ENCODE peak calls at places on chromosomes 7 and 10, in six cellular contexts. Q is brain microvascular endothelial cell, E is mucosa of descending colon, X is A549, M is fibroblast of pulmonary artery, L is OCI-LY7. I is an unnamed sample.

GRCh38 chr7:30321992-30322637 is 37.7 kb downstream of the ZNRF2 start:
- DNase-seq in Q (no peak), E (no peak), X (no peak), M (peak), L (peak), I (peak)

GRCh38 chr10:15521507-15521906 is 150.4 kb upstream of the FAM171A1 start:
- DNase-seq in Q (no peak), E (no peak), X (no peak), M (no peak), L (no peak), I (no peak)

GRCh38 chr7:151081170-151082101 is 827 bp upstream of the FASTK start:
- DNase-seq in Q (no peak), E (peak), X (peak), M (no peak), L (no peak), I (no peak)

GRCh38 chr10:49362596-49363260 is 33.2 kb downstream of the DRGX start:
- DNase-seq in Q (no peak), E (no peak), X (peak), M (no peak), L (peak), I (peak)

GRCh38 chr7:8260871-8261707 is 878 bp downstream of the ICA1 start:
- DNase-seq in Q (peak), E (peak), X (peak), M (no peak), L (no peak), I (no peak)

GRCh38 chr7:7498881-7499280 is 36.8 kb downstream of the COL28A1 start:
- DNase-seq in Q (no peak), E (no peak), X (no peak), M (no peak), L (no peak), I (no peak)

GRCh38 chr10:124984376-124984775 is 42.5 kb downstream of the ZRANB1 start:
- DNase-seq in Q (no peak), E (no peak), X (no peak), M (no peak), L (no peak), I (no peak)

GRCh38 chr10:28676968-28677888 is at the start of gene BAMBI:
- DNase-seq in Q (peak), E (peak), X (peak), M (peak), L (peak), I (peak)

GRCh38 chr10:90087197-90088007 is 386.0 kb downstream of the KIF20B start:
- DNase-seq in Q (peak), E (no peak), X (peak), M (peak), L (peak), I (peak)

GRCh38 chr7:106166651-106167342 is 54.7 kb upstream of the SYPL1 start:
- DNase-seq in Q (peak), E (no peak), X (peak), M (peak), L (peak), I (no peak)

GRCh38 chr10:119734396-119735332 is 8.8 kb downstream of the INPP5F start:
- DNase-seq in Q (no peak), E (no peak), X (no peak), M (peak), L (no peak), I (no peak)

GRCh38 chr7:136009488-136010079 is 32.4 kb upstream of the MTPN start:
- DNase-seq in Q (peak), E (no peak), X (peak), M (peak), L (peak), I (no peak)

GRCh38 chr7:15015545-15016314 is 113.2 kb upstream of the DGKB start:
- DNase-seq in Q (peak), E (peak), X (peak), M (peak), L (peak), I (peak)

GRCh38 chr7:140904081-140904480 is 20.6 kb downstream of the BRAF start:
- DNase-seq in Q (peak), E (no peak), X (no peak), M (peak), L (no peak), I (no peak)

GRCh38 chr10:73772280-73773151 is 9.3 kb upstream of the CHCHD1 start:
- DNase-seq in Q (peak), E (peak), X (peak), M (peak), L (peak), I (peak)

GRCh38 chr7:29502133-29502532 is 61.5 kb upstream of the PRR15 start:
- DNase-seq in Q (no peak), E (no peak), X (no peak), M (no peak), L (no peak), I (no peak)

GRCh38 chr10:7412482-7413251 is 1.8 kb upstream of the SFMBT2 start:
- DNase-seq in Q (no peak), E (peak), X (peak), M (no peak), L (no peak), I (no peak)

GRCh38 chr7:132944774-132945173 is 137.1 kb downstream of the CHCHD3 start:
- DNase-seq in Q (no peak), E (no peak), X (no peak), M (no peak), L (no peak), I (no peak)

GRCh38 chr10:80260295-80261243 is 28.9 kb downstream of the MAT1A start:
- DNase-seq in Q (peak), E (no peak), X (peak), M (peak), L (peak), I (no peak)

GRCh38 chr7:108323305-108323832 is 132.9 kb downstream of the NRCAM start:
- DNase-seq in Q (no peak), E (no peak), X (no peak), M (no peak), L (no peak), I (no peak)

GRCh38 chr10:68800196-68800595 is 27.1 kb upstream of the STOX1 start:
- DNase-seq in Q (no peak), E (no peak), X (no peak), M (no peak), L (no peak), I (no peak)

GRCh38 chr10:122786269-122786668 is 59.4 kb downstream of the CUZD1 start:
- DNase-seq in Q (peak), E (no peak), X (peak), M (peak), L (peak), I (no peak)

GRCh38 chr10:16986406-16987128 is 143.0 kb downstream of the CUBN start:
- DNase-seq in Q (peak), E (no peak), X (no peak), M (peak), L (no peak), I (no peak)

GRCh38 chr10:129694633-129695356 is 227.8 kb downstream of the MGMT start:
- DNase-seq in Q (no peak), E (no peak), X (no peak), M (no peak), L (no peak), I (no peak)

GRCh38 chr10:100534726-100535125 is 1.0 kb upstream of the HIF1AN start:
- DNase-seq in Q (no peak), E (no peak), X (no peak), M (no peak), L (peak), I (no peak)

GRCh38 chr10:57593983-57594573 is 673.6 kb downstream of the IPMK start:
- DNase-seq in Q (no peak), E (no peak), X (no peak), M (no peak), L (peak), I (no peak)

GRCh38 chr7:106770191-106770590 is 94.9 kb upstream of the PIK3CG start:
- DNase-seq in Q (peak), E (no peak), X (peak), M (peak), L (no peak), I (no peak)

GRCh38 chr7:129884495-129884894 is 68.3 kb downstream of the UBE2H start:
- DNase-seq in Q (no peak), E (no peak), X (no peak), M (no peak), L (no peak), I (no peak)

GRCh38 chr7:19442016-19442785 is 266.6 kb downstream of the POLR1F start:
- DNase-seq in Q (peak), E (no peak), X (peak), M (peak), L (peak), I (no peak)

GRCh38 chr10:87794285-87794684 is 23.7 kb downstream of the ATAD1 start:
- DNase-seq in Q (no peak), E (no peak), X (no peak), M (no peak), L (no peak), I (peak)

GRCh38 chr10:109587366-109587765 is 335.9 kb downstream of the XPNPEP1 start:
- DNase-seq in Q (no peak), E (no peak), X (no peak), M (no peak), L (no peak), I (no peak)

GRCh38 chr7:67788689-67789088 is 792.1 kb downstream of the TYW1 start:
- DNase-seq in Q (no peak), E (no peak), X (peak), M (peak), L (no peak), I (no peak)

GRCh38 chr7:23467731-23468720 is 2.3 kb downstream of the IGF2BP3 start:
- DNase-seq in Q (no peak), E (no peak), X (peak), M (peak), L (peak), I (no peak)
- H3K4me3 ChIP-seq in Q (peak), E (no peak), X (peak), M (peak), L (peak), I (peak)

DNA sequence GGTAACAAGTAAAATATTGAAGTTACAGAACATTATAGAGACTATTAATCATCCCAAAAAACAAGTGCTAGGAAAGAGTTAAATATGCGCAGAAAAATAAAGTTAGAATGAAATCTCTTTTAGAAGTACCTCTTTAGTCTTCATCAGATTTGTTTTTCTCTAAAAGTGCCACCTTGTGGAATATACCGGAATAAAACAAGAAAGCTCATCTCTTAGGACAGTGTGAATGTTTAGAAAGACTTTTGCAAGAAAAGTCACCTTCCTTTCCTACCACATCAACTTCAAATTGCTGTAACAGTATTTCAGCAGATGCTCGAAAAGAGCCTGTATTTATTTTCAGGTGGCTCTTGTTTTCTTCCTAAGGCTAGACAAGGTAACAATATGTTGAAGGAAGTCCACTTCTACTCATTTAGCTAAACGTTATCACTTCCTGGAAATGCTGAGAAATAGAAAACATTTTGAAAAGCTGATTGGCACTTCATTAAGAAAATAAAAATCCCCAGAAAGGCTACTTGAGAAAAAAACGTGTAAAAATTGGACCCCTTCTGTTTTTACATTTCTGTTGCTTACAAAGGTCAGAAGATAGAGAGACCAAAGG is 19.8 kb upstream of the FAM133B start:
- DNase-seq in Q (no peak), E (no peak), X (peak), M (peak), L (peak), I (no peak)
- TF ChIP-seq CTCF in Q (no peak), E (no peak), X (peak), M (peak), L (peak), I (peak)

GRCh38 chr10:6401562-6402348 is 178.3 kb downstream of the PRKCQ start:
- DNase-seq in Q (peak), E (peak), X (peak), M (peak), L (peak), I (peak)
- H3K4me3 ChIP-seq in Q (peak), E (no peak), X (peak), M (peak), L (peak), I (no peak)

GRCh38 chr7:156620246-156620775 is 20.3 kb upstream of the RNF32 start:
- DNase-seq in Q (no peak), E (no peak), X (no peak), M (no peak), L (no peak), I (no peak)

GRCh38 chr7:156617215-156617614 is 23.4 kb upstream of the RNF32 start:
- DNase-seq in Q (no peak), E (no peak), X (no peak), M (no peak), L (no peak), I (no peak)

GRCh38 chr7:156616269-156617202 is 24.0 kb upstream of the RNF32 start:
- DNase-seq in Q (no peak), E (peak), X (no peak), M (no peak), L (no peak), I (no peak)

GRCh38 chr7:156618791-156619367 is 21.7 kb upstream of the RNF32 start:
- DNase-seq in Q (no peak), E (no peak), X (no peak), M (no peak), L (no peak), I (no peak)

GRCh38 chr7:156618078-156618790 is 22.3 kb upstream of the RNF32 start:
- DNase-seq in Q (no peak), E (no peak), X (no peak), M (no peak), L (no peak), I (no peak)
- TF ChIP-seq CTCF in Q (no peak), E (no peak), X (no peak), M (no peak), L (no peak), I (no peak)